ENCODE peak calls at places on chromosomes 1 and 21, in ten cellular contexts. I is lung, Z is BE2C, Q is ovary, J is hepatocyte, K is body of pancreas, M is SK-N-SH, O is uterus, S is fibroblast of lung, P is left ventricle myocardium inferior. H is an unnamed sample. For H3K4me1, the result is how much of the 10 kb centered on the place peaks cover.

GRCh38 chr1:7989762-7990428 is 28.4 kb downstream of the PARK7 start:
- DNase-seq in Z (no peak), Q (no peak), K (no peak), I (no peak), P (no peak), M (no peak), S (no peak), J (no peak), O (no peak), H (no peak)

GRCh38 chr1:9717193-9718005 is 65.9 kb downstream of the PIK3CD start:
- DNase-seq in I (peak), Z (no peak), M (peak), K (no peak), O (no peak), Q (peak), S (no peak), P (peak), J (no peak), H (no peak)

GRCh38 chr1:244288663-244289062 is 163.0 kb downstream of the ADSS2 start:
- DNase-seq in J (no peak), K (no peak), P (no peak), S (no peak), Z (no peak), M (no peak), I (no peak), Q (no peak), O (no peak), H (no peak)

GRCh38 chr1:24507423-24507804 is 4.8 kb downstream of the RCAN3 start:
- DNase-seq in J (no peak), S (no peak), O (no peak), M (no peak), I (no peak), P (no peak), Z (no peak), K (peak), Q (no peak), H (no peak)

GRCh38 chr1:114154146-114154962 is 685 bp upstream of the SYT6 start:
- DNase-seq in S (peak), O (no peak), I (no peak), K (peak), P (no peak), M (peak), Z (peak), Q (no peak), J (peak), H (no peak)

GRCh38 chr1:231334079-231334666 is 3.5 kb downstream of the EXOC8 start:
- DNase-seq in I (no peak), Z (no peak), O (no peak), K (no peak), Q (no peak), J (no peak), S (no peak), M (no peak), P (no peak), H (no peak)

GRCh38 chr1:229204863-229205777 is 65.8 kb upstream of the RAB4A start:
- DNase-seq in O (peak), Z (no peak), K (no peak), Q (peak), P (no peak), M (no peak), I (no peak), S (peak), J (peak), H (no peak)

GRCh38 chr21:39114871-39115658 is 68.2 kb downstream of the PSMG1 start:
- DNase-seq in I (no peak), S (peak), M (no peak), K (no peak), J (no peak), Z (no peak), Q (no peak), O (no peak), P (no peak), H (no peak)

GRCh38 chr1:32878183-32878582 is 7.5 kb upstream of the FNDC5 start:
- DNase-seq in J (no peak), O (no peak), Z (no peak), K (no peak), Q (no peak), S (peak), P (no peak), M (no peak), I (no peak), H (peak)

GRCh38 chr1:11858968-11859871 is 475 bp upstream of the NPPB start:
- DNase-seq in Z (peak), S (peak), I (peak), P (peak), J (peak), O (peak), M (no peak), K (peak), Q (peak), H (peak)

GRCh38 chr1:9069324-9070100 is at the start of gene SLC2A5:
- DNase-seq in M (no peak), Z (no peak), P (no peak), K (no peak), I (no peak), O (peak), Q (peak), J (no peak), S (peak), H (no peak)

GRCh38 chr21:45098867-45099266 is 24.5 kb downstream of the ADARB1 start:
- DNase-seq in Z (no peak), I (no peak), O (no peak), S (no peak), P (no peak), M (peak), Q (no peak), J (no peak), K (no peak), H (no peak)

GRCh38 chr1:89672489-89673183 is 39.7 kb downstream of the LRRC8C start:
- DNase-seq in O (no peak), P (no peak), Z (no peak), J (no peak), K (no peak), Q (no peak), I (no peak), S (peak), M (no peak), H (no peak)

GRCh38 chr1:52636701-52637695 is 4.0 kb downstream of the SHISAL2A start:
- DNase-seq in Z (no peak), O (no peak), K (no peak), Q (no peak), P (no peak), S (no peak), M (no peak), I (no peak), J (no peak), H (no peak)

GRCh38 chr1:225468270-225469020 is 40.6 kb upstream of the LBR start:
- DNase-seq in I (no peak), P (no peak), Z (no peak), J (no peak), O (no peak), M (no peak), K (peak), Q (no peak), S (no peak), H (no peak)

GRCh38 chr1:179807691-179808485 is 64.8 kb downstream of the FAM163A start:
- DNase-seq in O (no peak), M (no peak), Z (no peak), K (no peak), Q (no peak), I (no peak), P (no peak), S (peak), J (peak), H (peak)

GRCh38 chr1:14263207-14263606 is 335.3 kb upstream of the KAZN start:
- DNase-seq in O (no peak), J (no peak), Z (peak), Q (no peak), I (no peak), P (no peak), K (no peak), S (no peak), M (peak), H (no peak)

GRCh38 chr1:167601442-167602380 is 28.3 kb upstream of the RCSD1 start:
- DNase-seq in Z (peak), S (peak), J (no peak), Q (no peak), O (peak), P (peak), M (peak), I (peak), K (peak), H (no peak)

GRCh38 chr1:3066826-3067225 is 2.2 kb upstream of the PRDM16 start:
- DNase-seq in Z (no peak), Q (no peak), O (no peak), M (peak), S (no peak), I (no peak), J (no peak), P (peak), K (peak), H (no peak)

GRCh38 chr1:153963850-153964331 is 554 bp upstream of the SLC39A1 start:
- DNase-seq in M (no peak), O (peak), P (peak), K (peak), Z (no peak), I (peak), Q (no peak), J (peak), S (peak), H (no peak)

GRCh38 chr1:53552981-53553733 is 94.0 kb downstream of the DMRTB1 start:
- DNase-seq in I (no peak), Q (no peak), O (no peak), J (no peak), M (no peak), Z (peak), K (no peak), S (peak), P (peak), H (no peak)

GRCh38 chr1:177091036-177091435 is 73.5 kb downstream of the ASTN1 start:
- DNase-seq in O (no peak), M (no peak), I (no peak), J (no peak), Q (no peak), S (peak), P (no peak), Z (no peak), K (no peak), H (no peak)

GRCh38 chr1:203537806-203538464 is 44.0 kb downstream of the OPTC start:
- DNase-seq in I (peak), J (peak), Q (no peak), Z (no peak), O (peak), P (no peak), M (no peak), S (peak), K (peak), H (no peak)

GRCh38 chr1:208455821-208456220 is 211.6 kb upstream of the PLXNA2 start:
- DNase-seq in S (peak), Q (no peak), O (no peak), J (no peak), K (no peak), Z (no peak), I (no peak), M (no peak), P (no peak), H (no peak)

GRCh38 chr21:19228241-19228640 is 824.7 kb upstream of the TMPRSS15 start:
- DNase-seq in J (no peak), Q (no peak), K (no peak), S (no peak), M (no peak), O (no peak), P (no peak), I (no peak), Z (no peak), H (no peak)

GRCh38 chr1:71919812-71920509 is 362.4 kb downstream of the NEGR1 start:
- DNase-seq in S (no peak), M (no peak), P (no peak), O (no peak), J (no peak), I (no peak), Q (no peak), Z (no peak), K (no peak), H (no peak)

GRCh38 chr1:223209293-223209898 is 66.3 kb upstream of the TLR5 start:
- DNase-seq in Z (no peak), M (no peak), J (no peak), I (no peak), P (no peak), S (peak), K (no peak), Q (no peak), O (no peak), H (no peak)

GRCh38 chr21:39675595-39675994 is 62.9 kb downstream of the B3GALT5 start:
- DNase-seq in J (no peak), O (no peak), P (no peak), Z (no peak), Q (no peak), K (no peak), S (no peak), M (peak), I (no peak), H (no peak)

GRCh38 chr1:44661786-44662682 is 12.2 kb downstream of the TMEM53 start:
- DNase-seq in O (no peak), Q (no peak), M (no peak), I (no peak), Z (no peak), S (no peak), P (no peak), K (no peak), J (no peak), H (no peak)

GRCh38 chr1:45191418-45191783 is 15.0 kb downstream of the ZSWIM5 start:
- DNase-seq in Z (no peak), M (no peak), J (no peak), I (no peak), Q (no peak), K (no peak), O (no peak), P (no peak), S (no peak), H (no peak)

GRCh38 chr1:119160851-119161250 is 20.4 kb upstream of the WARS2 start:
- DNase-seq in P (no peak), O (no peak), I (no peak), S (no peak), J (no peak), M (no peak), K (no peak), Q (no peak), Z (no peak), H (no peak)

GRCh38 chr21:43937898-43938309 is 72.9 kb downstream of the AGPAT3 start:
- DNase-seq in S (no peak), Z (no peak), J (no peak), O (no peak), I (no peak), K (no peak), M (no peak), Q (no peak), P (no peak), H (no peak)

GRCh38 chr1:200896571-200897187 is 2.0 kb downstream of the INAVA start:
- DNase-seq in M (no peak), Q (no peak), J (peak), O (no peak), S (peak), Z (no peak), K (peak), P (no peak), I (peak), H (no peak)

GRCh38 chr1:42184616-42185015 is 20.1 kb upstream of the GUCA2A start:
- DNase-seq in P (no peak), M (no peak), J (no peak), K (no peak), S (no peak), Q (no peak), O (no peak), Z (no peak), I (no peak), H (no peak)

GRCh38 chr1:225427249-225428065 is at the start of gene LBR:
- DNase-seq in Q (peak), J (peak), S (peak), O (no peak), K (peak), M (peak), Z (peak), I (no peak), P (peak), H (no peak)

GRCh38 chr1:109770331-109771095 is 6.8 kb upstream of the EPS8L3 start:
- DNase-seq in K (peak), P (peak), S (no peak), I (no peak), Z (peak), M (no peak), O (peak), J (no peak), Q (peak), H (no peak)

GRCh38 chr21:44423312-44423821 is 31.9 kb upstream of the LRRC3 start:
- DNase-seq in S (no peak), P (peak), J (no peak), Z (no peak), I (no peak), Q (peak), K (peak), M (no peak), O (no peak), H (no peak)

GRCh38 chr1:50955116-50955515 is 5.0 kb downstream of the FAF1 start:
- DNase-seq in S (peak), Z (no peak), P (no peak), J (no peak), I (no peak), O (no peak), M (no peak), Q (no peak), K (no peak), H (no peak)

GRCh38 chr1:183877321-183877720 is 72.4 kb downstream of the RGL1 start:
- DNase-seq in O (peak), Q (peak), K (peak), J (peak), P (peak), S (peak), Z (no peak), I (peak), M (no peak), H (no peak)
- H3K4me1 ChIP-seq in O (under half), Q (under half), K (under half), J (half or more), P (half or more), S (under half), Z (under half), I (under half), M (under half), H (under half)

DNA sequence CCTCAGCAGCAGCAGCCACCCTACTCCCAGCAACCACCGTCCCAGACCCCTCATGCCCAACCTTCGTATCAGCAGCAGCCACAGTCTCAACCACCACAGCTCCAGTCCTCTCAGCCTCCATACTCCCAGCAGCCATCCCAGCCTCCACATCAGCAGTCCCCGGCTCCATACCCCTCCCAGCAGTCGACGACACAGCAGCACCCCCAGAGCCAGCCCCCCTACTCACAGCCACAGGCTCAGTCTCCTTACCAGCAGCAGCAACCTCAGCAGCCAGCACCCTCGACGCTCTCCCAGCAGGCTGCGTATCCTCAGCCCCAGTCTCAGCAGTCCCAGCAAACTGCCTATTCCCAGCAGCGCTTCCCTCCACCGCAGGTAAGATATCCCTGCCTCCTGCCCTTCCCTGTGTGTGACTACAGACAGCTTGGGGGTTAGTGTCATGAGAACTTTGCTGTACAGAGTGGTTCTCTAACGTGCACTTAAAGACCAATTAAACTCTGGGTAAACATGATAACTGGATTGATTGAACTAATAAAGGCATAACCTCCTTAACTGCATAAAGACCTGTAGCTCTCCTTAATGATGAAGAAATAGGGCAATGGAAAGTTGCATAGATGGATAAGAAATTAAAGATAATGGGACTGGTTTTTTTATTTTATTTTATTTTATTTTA is 35.6 kb downstream of the ARID1A start:
- DNase-seq in P (no peak), Q (no peak), K (no peak), O (no peak), I (no peak), S (no peak), J (no peak), M (no peak), Z (no peak), H (no peak)
- H3K4me3 ChIP-seq in P (no peak), Q (no peak), K (no peak), O (no peak), I (no peak), S (no peak), J (no peak), M (no peak), Z (no peak), H (no peak)

DNA sequence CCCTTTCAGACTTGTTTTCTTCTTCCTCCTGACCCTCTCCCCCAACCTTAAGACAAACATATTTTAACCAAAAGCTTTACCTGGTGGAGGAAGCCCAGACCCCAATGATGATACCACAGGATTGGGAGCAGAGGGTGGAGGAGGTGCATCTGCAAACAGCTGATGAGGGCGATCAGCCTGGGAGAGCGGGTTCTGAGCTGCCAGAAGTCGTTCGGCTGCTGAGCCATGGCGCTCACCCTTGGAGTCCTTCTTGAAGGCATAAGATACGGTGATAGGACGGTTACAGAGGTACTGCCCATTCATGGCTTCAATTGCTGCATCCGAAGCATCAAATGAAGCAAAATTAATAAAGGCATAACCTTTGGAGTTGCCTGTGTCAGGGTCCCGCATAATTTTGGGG is 1.3 kb downstream of the SF3B4 start:
- DNase-seq in Q (no peak), M (no peak), P (no peak), S (no peak), I (no peak), K (no peak), O (no peak), Z (no peak), J (no peak), H (no peak)
- TF ChIP-seq CTCF in Q (no peak), M (no peak), P (no peak), S (no peak), I (no peak), K (no peak), O (no peak), Z (no peak), J (no peak), H (no peak)

GRCh38 chr21:33401617-33401967 is 1.6 kb upstream of the IFNGR2 start:
- DNase-seq in Z (no peak), P (no peak), K (no peak), O (no peak), J (no peak), M (no peak), S (no peak), I (no peak), Q (no peak), H (no peak)

GRCh38 chr21:33403786-33404571 is 766 bp downstream of the IFNGR2 start:
- DNase-seq in K (peak), I (peak), Q (peak), P (peak), J (peak), S (peak), M (peak), Z (peak), O (peak), H (no peak)

GRCh38 chr21:33403128-33403785 is at the start of gene IFNGR2:
- DNase-seq in Q (peak), S (no peak), J (peak), Z (peak), I (no peak), M (peak), K (peak), P (peak), O (peak), H (no peak)

GRCh38 chr21:33402011-33402979 is 918 bp upstream of the IFNGR2 start:
- DNase-seq in I (peak), K (peak), J (peak), Q (peak), P (peak), S (peak), M (peak), Z (no peak), O (peak), H (no peak)

GRCh38 chr21:33406493-33406892 is 3.3 kb downstream of the IFNGR2 start:
- DNase-seq in Z (no peak), M (no peak), S (no peak), Q (no peak), O (no peak), P (no peak), K (no peak), J (no peak), I (no peak), H (no peak)
- H3K4me1 ChIP-seq in Z (under half), M (under half), S (under half), Q (under half), O (under half), P (half or more), K (under half), J (under half), I (under half), H (under half)

GRCh38 chr1:6358757-6359567 is 34.6 kb downstream of the ACOT7 start:
- DNase-seq in P (no peak), O (no peak), M (peak), K (peak), Z (peak), I (no peak), Q (peak), S (peak), J (peak), H (no peak)
- H3K4me3 ChIP-seq in P (peak), O (no peak), M (no peak), K (no peak), Z (no peak), I (no peak), Q (no peak), S (peak), J (no peak), H (no peak)

DNA sequence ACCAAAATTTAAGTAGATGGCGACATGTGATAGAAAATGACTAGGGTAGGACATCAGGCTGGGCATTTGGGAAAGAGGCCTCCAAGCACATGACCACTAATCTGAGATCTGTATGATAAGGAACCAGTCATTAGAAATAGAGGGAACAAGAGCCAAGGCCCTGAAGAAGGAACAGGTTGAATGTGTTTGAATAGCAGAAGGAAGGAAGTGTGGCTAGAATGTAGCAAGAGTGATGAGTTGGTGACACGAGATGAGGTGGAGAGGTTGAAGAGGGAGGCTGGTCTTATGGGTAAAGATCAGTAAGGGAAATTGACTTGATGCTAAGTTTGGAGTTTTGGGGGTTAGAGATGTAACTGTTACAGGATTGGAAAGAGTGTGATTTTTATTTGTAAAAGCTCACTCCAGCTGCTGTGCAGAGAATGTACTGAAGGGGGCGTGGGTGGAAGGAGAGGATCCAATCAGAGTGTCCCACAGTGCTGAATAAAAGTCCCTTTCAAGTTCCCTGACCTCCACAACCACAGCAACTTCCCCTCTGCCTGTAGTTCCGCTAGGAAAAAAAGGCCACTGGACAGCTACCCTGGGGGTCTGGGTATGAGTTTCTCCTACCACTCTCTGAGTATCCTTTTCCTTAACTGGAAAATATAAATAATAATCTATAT is 295.0 kb downstream of the OMA1 start:
- DNase-seq in J (peak), Q (no peak), K (no peak), I (no peak), P (no peak), S (no peak), M (peak), O (no peak), Z (peak), H (no peak)
- TF ChIP-seq CTCF in J (no peak), Q (no peak), K (peak), I (no peak), P (no peak), S (no peak), M (peak), O (no peak), Z (peak), H (peak)

H was measured in keratinocyte.